ENCODE peak calls at places on chromosome 16, in four cellular contexts. One of them, this sample, is unnamed.

GRCh38 chr16:5428932-5429331 is 331.3 kb upstream of the EEF2KMT start:
- DNase-seq in IMR-90: no peak
- DNase-seq in K562: no peak
- DNase-seq in GM12878: no peak
- DNase-seq in this sample: no peak

GRCh38 chr16:86391486-86391885 is 118.8 kb upstream of the FOXF1 start:
- DNase-seq in IMR-90: peak
- DNase-seq in K562: no peak
- DNase-seq in GM12878: no peak
- DNase-seq in this sample: no peak

GRCh38 chr16:56198044-56198754 is 6.9 kb downstream of the GNAO1 start:
- DNase-seq in IMR-90: no peak
- DNase-seq in K562: no peak
- DNase-seq in GM12878: no peak
- DNase-seq in this sample: no peak

GRCh38 chr16:380837-381787 is 666 bp downstream of the PGAP6 start:
- DNase-seq in IMR-90: peak
- DNase-seq in K562: peak
- DNase-seq in GM12878: no peak
- DNase-seq in this sample: no peak

GRCh38 chr16:1088295-1089170 is 7.5 kb downstream of the C1QTNF8 start:
- DNase-seq in IMR-90: no peak
- DNase-seq in K562: no peak
- DNase-seq in GM12878: no peak
- DNase-seq in this sample: no peak

GRCh38 chr16:15874745-15875314 is 13.6 kb downstream of the CEP20 start:
- DNase-seq in IMR-90: peak
- DNase-seq in K562: peak
- DNase-seq in GM12878: no peak
- DNase-seq in this sample: peak

GRCh38 chr16:31880322-31880979 is 6.8 kb downstream of the ZNF267 start:
- DNase-seq in IMR-90: peak
- DNase-seq in K562: peak
- DNase-seq in GM12878: peak
- DNase-seq in this sample: peak

GRCh38 chr16:31108035-31108793 is at the start of gene BCKDK:
- DNase-seq in IMR-90: peak
- DNase-seq in K562: peak
- DNase-seq in GM12878: peak
- DNase-seq in this sample: peak

GRCh38 chr16:28491080-28491969 is 549 bp downstream of the CLN3 start:
- DNase-seq in IMR-90: no peak
- DNase-seq in K562: peak
- DNase-seq in GM12878: no peak
- DNase-seq in this sample: peak

GRCh38 chr16:1713331-1713730 is 7.3 kb downstream of the MAPK8IP3 start:
- DNase-seq in IMR-90: no peak
- DNase-seq in K562: no peak
- DNase-seq in GM12878: no peak
- DNase-seq in this sample: no peak

GRCh38 chr16:75483222-75483621 is 12.0 kb downstream of the CHST6 start:
- DNase-seq in IMR-90: peak
- DNase-seq in K562: no peak
- DNase-seq in GM12878: no peak
- DNase-seq in this sample: no peak

GRCh38 chr16:10093564-10093963 is 88.7 kb downstream of the GRIN2A start:
- DNase-seq in IMR-90: no peak
- DNase-seq in K562: no peak
- DNase-seq in GM12878: no peak
- DNase-seq in this sample: no peak

GRCh38 chr16:31421587-31421986 is 6.6 kb downstream of the COX6A2 start:
- DNase-seq in IMR-90: no peak
- DNase-seq in K562: no peak
- DNase-seq in GM12878: peak
- DNase-seq in this sample: no peak

GRCh38 chr16:84042879-84043485 is 387 bp upstream of the SLC38A8 start:
- DNase-seq in IMR-90: no peak
- DNase-seq in K562: peak
- DNase-seq in GM12878: no peak
- DNase-seq in this sample: no peak

GRCh38 chr16:75106351-75107274 is 10.0 kb downstream of the LDHD start:
- DNase-seq in IMR-90: no peak
- DNase-seq in K562: no peak
- DNase-seq in GM12878: no peak
- DNase-seq in this sample: no peak

GRCh38 chr16:47019563-47019962 is 46.1 kb upstream of the DNAJA2 start:
- DNase-seq in IMR-90: no peak
- DNase-seq in K562: no peak
- DNase-seq in GM12878: no peak
- DNase-seq in this sample: peak

GRCh38 chr16:25828510-25828909 is 136.8 kb downstream of the HS3ST4 start:
- DNase-seq in IMR-90: no peak
- DNase-seq in K562: no peak
- DNase-seq in GM12878: no peak
- DNase-seq in this sample: no peak

GRCh38 chr16:55367796-55368195 is 43.8 kb downstream of the IRX6 start:
- DNase-seq in IMR-90: peak
- DNase-seq in K562: no peak
- DNase-seq in GM12878: no peak
- DNase-seq in this sample: no peak

GRCh38 chr16:48511071-48511540 is 98.9 kb downstream of the N4BP1 start:
- DNase-seq in IMR-90: peak
- DNase-seq in K562: no peak
- DNase-seq in GM12878: no peak
- DNase-seq in this sample: no peak
- TF ChIP-seq FOS in IMR-90: peak
- TF ChIP-seq FOS in K562: no peak
- TF ChIP-seq FOS in GM12878: no peak
- TF ChIP-seq FOS in this sample: no peak

GRCh38 chr16:12871784-12872183 is 29.6 kb upstream of the SHISA9 start:
- DNase-seq in IMR-90: no peak
- DNase-seq in K562: no peak
- DNase-seq in GM12878: no peak
- DNase-seq in this sample: no peak

GRCh38 chr16:12866981-12867551 is 34.3 kb upstream of the SHISA9 start:
- DNase-seq in IMR-90: no peak
- DNase-seq in K562: no peak
- DNase-seq in GM12878: no peak
- DNase-seq in this sample: no peak

GRCh38 chr16:12869681-12870427 is 31.5 kb upstream of the SHISA9 start:
- DNase-seq in IMR-90: no peak
- DNase-seq in K562: no peak
- DNase-seq in GM12878: no peak
- DNase-seq in this sample: no peak

GRCh38 chr16:12868788-12869187 is 32.6 kb upstream of the SHISA9 start:
- DNase-seq in IMR-90: no peak
- DNase-seq in K562: no peak
- DNase-seq in GM12878: no peak
- DNase-seq in this sample: no peak

GRCh38 chr16:12868169-12868568 is 33.2 kb upstream of the SHISA9 start:
- DNase-seq in IMR-90: no peak
- DNase-seq in K562: no peak
- DNase-seq in GM12878: no peak
- DNase-seq in this sample: no peak
- TF ChIP-seq FOS in IMR-90: no peak
- TF ChIP-seq FOS in K562: no peak
- TF ChIP-seq FOS in GM12878: no peak
- TF ChIP-seq FOS in this sample: no peak

GRCh38 chr16:72848759-72849664 is 198.9 kb downstream of the ZFHX3 start:
- DNase-seq in IMR-90: peak
- DNase-seq in K562: peak
- DNase-seq in GM12878: no peak
- DNase-seq in this sample: peak

GRCh38 chr16:72850021-72850420 is 197.9 kb downstream of the ZFHX3 start:
- DNase-seq in IMR-90: no peak
- DNase-seq in K562: no peak
- DNase-seq in GM12878: no peak
- DNase-seq in this sample: no peak

GRCh38 chr16:72853575-72853974 is 194.4 kb downstream of the ZFHX3 start:
- DNase-seq in IMR-90: no peak
- DNase-seq in K562: no peak
- DNase-seq in GM12878: no peak
- DNase-seq in this sample: no peak

GRCh38 chr16:72848045-72848410 is 199.9 kb downstream of the ZFHX3 start:
- DNase-seq in IMR-90: no peak
- DNase-seq in K562: no peak
- DNase-seq in GM12878: no peak
- DNase-seq in this sample: no peak

DNA sequence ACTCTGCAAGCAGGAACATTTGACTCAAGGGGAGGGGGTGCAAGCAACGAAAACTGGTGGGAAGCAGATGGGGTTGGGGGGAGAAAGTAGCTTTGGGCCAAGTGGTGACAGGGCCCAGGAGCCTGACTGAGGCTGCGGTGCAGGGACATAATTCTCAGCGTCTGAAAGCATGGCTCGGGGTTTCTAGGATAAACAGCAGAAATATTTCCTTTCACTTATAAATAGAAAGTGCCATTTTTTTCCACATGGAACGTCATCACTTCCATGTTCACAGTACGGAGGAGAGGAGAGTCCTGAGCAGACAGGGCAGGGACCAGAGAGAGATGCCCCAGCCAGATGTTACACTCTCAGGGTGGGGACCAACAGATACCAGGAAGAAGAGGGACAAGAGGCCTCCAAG is 197.1 kb downstream of the ZFHX3 start:
- DNase-seq in IMR-90: peak
- DNase-seq in K562: no peak
- DNase-seq in GM12878: no peak
- DNase-seq in this sample: peak
- TF ChIP-seq FOS in IMR-90: no peak
- TF ChIP-seq FOS in K562: no peak
- TF ChIP-seq FOS in GM12878: no peak
- TF ChIP-seq FOS in this sample: no peak

GRCh38 chr16:3171181-3171854 is 16.7 kb upstream of the OR1F1 start:
- DNase-seq in IMR-90: no peak
- DNase-seq in K562: no peak
- DNase-seq in GM12878: no peak
- DNase-seq in this sample: no peak
- TF ChIP-seq FOS in IMR-90: no peak
- TF ChIP-seq FOS in K562: no peak
- TF ChIP-seq FOS in GM12878: no peak
- TF ChIP-seq FOS in this sample: no peak

DNA sequence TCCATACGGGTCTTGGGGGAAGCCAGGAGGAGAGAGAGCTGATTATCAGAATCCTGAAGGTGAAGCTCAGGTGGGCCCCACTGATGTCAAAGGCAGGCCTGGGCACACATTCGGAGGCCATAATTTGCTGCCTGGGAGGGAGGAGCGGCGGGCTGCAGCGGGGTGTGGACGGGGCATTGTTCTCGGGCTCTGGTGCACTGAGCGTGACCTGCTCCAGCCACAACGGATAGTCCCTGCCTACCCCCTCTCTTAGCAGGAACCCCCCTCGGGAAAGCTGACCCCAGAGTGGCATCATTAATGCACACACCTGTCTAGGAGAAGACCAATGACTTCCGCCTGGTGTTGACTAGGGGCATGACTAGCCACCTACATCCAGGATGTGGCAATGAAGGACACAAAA is 156.0 kb downstream of the C16orf78 start:
- DNase-seq in IMR-90: no peak
- DNase-seq in K562: no peak
- DNase-seq in GM12878: peak
- DNase-seq in this sample: no peak
- TF ChIP-seq FOS in IMR-90: no peak
- TF ChIP-seq FOS in K562: no peak
- TF ChIP-seq FOS in GM12878: no peak
- TF ChIP-seq FOS in this sample: no peak

GRCh38 chr16:29943846-29944669 is 17.8 kb upstream of the TMEM219 start:
- DNase-seq in IMR-90: peak
- DNase-seq in K562: peak
- DNase-seq in GM12878: no peak
- DNase-seq in this sample: peak
- TF ChIP-seq FOS in IMR-90: peak
- TF ChIP-seq FOS in K562: peak
- TF ChIP-seq FOS in GM12878: no peak
- TF ChIP-seq FOS in this sample: no peak

GRCh38 chr16:81608515-81609209 is 164.1 kb downstream of the CMIP start:
- DNase-seq in IMR-90: peak
- DNase-seq in K562: peak
- DNase-seq in GM12878: no peak
- DNase-seq in this sample: no peak
- TF ChIP-seq FOS in IMR-90: no peak
- TF ChIP-seq FOS in K562: no peak
- TF ChIP-seq FOS in GM12878: no peak
- TF ChIP-seq FOS in this sample: no peak

GRCh38 chr16:4260360-4260759 is 12.5 kb downstream of the TFAP4 start:
- DNase-seq in IMR-90: no peak
- DNase-seq in K562: no peak
- DNase-seq in GM12878: no peak
- DNase-seq in this sample: no peak
- TF ChIP-seq FOS in IMR-90: no peak
- TF ChIP-seq FOS in K562: no peak
- TF ChIP-seq FOS in GM12878: no peak
- TF ChIP-seq FOS in this sample: no peak

GRCh38 chr16:88940196-88941050 is 36.6 kb downstream of the CBFA2T3 start:
- DNase-seq in IMR-90: no peak
- DNase-seq in K562: no peak
- DNase-seq in GM12878: no peak
- DNase-seq in this sample: no peak
- TF ChIP-seq FOS in IMR-90: no peak
- TF ChIP-seq FOS in K562: no peak
- TF ChIP-seq FOS in GM12878: no peak
- TF ChIP-seq FOS in this sample: no peak